ENCODE peak calls at places on chromosomes 12 and 14, in five cellular contexts. Q, J, N, E and T are unnamed samples.

GRCh38 chr14:56216631-56217379 is 98.6 kb downstream of the PELI2 start:
- DNase-seq in Q (no peak), J (peak), N (peak), E (no peak), T (no peak)

GRCh38 chr14:67003009-67003753 is 186.1 kb upstream of the GARIN2 start:
- DNase-seq in Q (no peak), J (no peak), N (no peak), E (no peak), T (no peak)

GRCh38 chr12:116299064-116299463 is 21.6 kb upstream of the MED13L start:
- DNase-seq in Q (no peak), J (no peak), N (peak), E (no peak), T (no peak)

GRCh38 chr12:104835317-104835716 is 122.8 kb downstream of the SLC41A2 start:
- DNase-seq in Q (no peak), J (no peak), N (no peak), E (no peak), T (no peak)

GRCh38 chr12:50110762-50111416 is 1.1 kb upstream of the COX14 start:
- DNase-seq in Q (peak), J (peak), N (peak), E (peak), T (no peak)

GRCh38 chr12:49750027-49750977 is 8.9 kb downstream of the TMBIM6 start:
- DNase-seq in Q (peak), J (no peak), N (peak), E (no peak), T (peak)

GRCh38 chr14:64439141-64439540 is 26.2 kb upstream of the AKAP5 start:
- DNase-seq in Q (no peak), J (no peak), N (no peak), E (no peak), T (no peak)

GRCh38 chr12:64256166-64256800 is 34.2 kb upstream of the KICS2 start:
- DNase-seq in Q (peak), J (no peak), N (peak), E (no peak), T (no peak)

GRCh38 chr12:48078901-48079300 is 27.0 kb downstream of the SENP1 start:
- DNase-seq in Q (no peak), J (no peak), N (peak), E (no peak), T (no peak)

GRCh38 chr14:53793790-53794560 is 162.7 kb downstream of the BMP4 start:
- DNase-seq in Q (peak), J (no peak), N (no peak), E (no peak), T (no peak)

GRCh38 chr12:132583736-132584135 is 26.6 kb downstream of the LRCOL1 start:
- DNase-seq in Q (no peak), J (peak), N (no peak), E (no peak), T (no peak)

GRCh38 chr14:76887196-76887595 is 61.0 kb downstream of the LRRC74A start:
- DNase-seq in Q (no peak), J (peak), N (no peak), E (no peak), T (no peak)

GRCh38 chr14:80658733-80659132 is 282.8 kb downstream of the CEP128 start:
- DNase-seq in Q (no peak), J (no peak), N (no peak), E (no peak), T (no peak)

GRCh38 chr12:18239561-18239960 is 21.8 kb upstream of the PIK3C2G start:
- DNase-seq in Q (no peak), J (no peak), N (no peak), E (no peak), T (no peak)

GRCh38 chr14:76706811-76707210 is 54.5 kb upstream of the VASH1 start:
- DNase-seq in Q (no peak), J (no peak), N (no peak), E (no peak), T (no peak)

GRCh38 chr12:108134744-108135143 is 5.7 kb downstream of the WSCD2 start:
- DNase-seq in Q (no peak), J (no peak), N (no peak), E (no peak), T (no peak)

GRCh38 chr12:46472893-46473633 is 100.5 kb upstream of the SLC38A2 start:
- DNase-seq in Q (peak), J (no peak), N (no peak), E (no peak), T (no peak)

GRCh38 chr12:30990316-30990715 is 63.8 kb downstream of the TSPAN11 start:
- DNase-seq in Q (no peak), J (no peak), N (no peak), E (no peak), T (no peak)

GRCh38 chr12:58139894-58140293 is 198.5 kb downstream of the ATP23 start:
- DNase-seq in Q (no peak), J (no peak), N (no peak), E (no peak), T (no peak)

GRCh38 chr14:96583605-96584041 is 81.4 kb downstream of the PAPOLA start:
- DNase-seq in Q (no peak), J (no peak), N (no peak), E (no peak), T (no peak)

GRCh38 chr14:103380719-103381377 is 4.4 kb upstream of the MARK3 start:
- DNase-seq in Q (no peak), J (no peak), N (peak), E (no peak), T (no peak)

GRCh38 chr12:113296557-113297213 is 38.2 kb downstream of the SLC8B1 start:
- DNase-seq in Q (no peak), J (no peak), N (no peak), E (no peak), T (no peak)

GRCh38 chr14:77023001-77023996 is 5.2 kb downstream of the IRF2BPL start:
- DNase-seq in Q (peak), J (peak), N (no peak), E (no peak), T (no peak)

GRCh38 chr12:120885521-120885920 is 18.6 kb downstream of the SPPL3 start:
- DNase-seq in Q (no peak), J (no peak), N (no peak), E (no peak), T (no peak)

GRCh38 chr12:120884644-120885043 is 19.5 kb downstream of the SPPL3 start:
- DNase-seq in Q (no peak), J (no peak), N (no peak), E (no peak), T (no peak)

GRCh38 chr12:120886194-120887018 is 17.8 kb downstream of the SPPL3 start:
- DNase-seq in Q (no peak), J (no peak), N (no peak), E (no peak), T (no peak)

GRCh38 chr12:120890963-120891362 is 13.2 kb downstream of the SPPL3 start:
- DNase-seq in Q (no peak), J (no peak), N (no peak), E (no peak), T (no peak)

GRCh38 chr12:120887253-120888043 is 16.7 kb downstream of the SPPL3 start:
- DNase-seq in Q (no peak), J (no peak), N (no peak), E (no peak), T (no peak)
- TF ChIP-seq CTCF in Q (no peak), J (no peak), N (no peak), E (no peak), T (no peak)

GRCh38 chr14:71606064-71606463 is 326.2 kb upstream of the RGS6 start:
- DNase-seq in Q (no peak), J (no peak), N (no peak), E (no peak), T (no peak)
- TF ChIP-seq CTCF in Q (no peak), J (no peak), N (no peak), E (no peak), T (no peak)

GRCh38 chr14:35383569-35384385 is 20.8 kb downstream of the NFKBIA start:
- DNase-seq in Q (no peak), J (no peak), N (no peak), E (no peak), T (no peak)

GRCh38 chr14:35386673-35387125 is 17.9 kb downstream of the NFKBIA start:
- DNase-seq in Q (no peak), J (peak), N (no peak), E (no peak), T (no peak)

GRCh38 chr14:35387209-35387608 is 17.3 kb downstream of the NFKBIA start:
- DNase-seq in Q (no peak), J (no peak), N (no peak), E (no peak), T (no peak)

GRCh38 chr14:35385042-35385839 is 19.3 kb downstream of the NFKBIA start:
- DNase-seq in Q (peak), J (peak), N (peak), E (no peak), T (no peak)

DNA sequence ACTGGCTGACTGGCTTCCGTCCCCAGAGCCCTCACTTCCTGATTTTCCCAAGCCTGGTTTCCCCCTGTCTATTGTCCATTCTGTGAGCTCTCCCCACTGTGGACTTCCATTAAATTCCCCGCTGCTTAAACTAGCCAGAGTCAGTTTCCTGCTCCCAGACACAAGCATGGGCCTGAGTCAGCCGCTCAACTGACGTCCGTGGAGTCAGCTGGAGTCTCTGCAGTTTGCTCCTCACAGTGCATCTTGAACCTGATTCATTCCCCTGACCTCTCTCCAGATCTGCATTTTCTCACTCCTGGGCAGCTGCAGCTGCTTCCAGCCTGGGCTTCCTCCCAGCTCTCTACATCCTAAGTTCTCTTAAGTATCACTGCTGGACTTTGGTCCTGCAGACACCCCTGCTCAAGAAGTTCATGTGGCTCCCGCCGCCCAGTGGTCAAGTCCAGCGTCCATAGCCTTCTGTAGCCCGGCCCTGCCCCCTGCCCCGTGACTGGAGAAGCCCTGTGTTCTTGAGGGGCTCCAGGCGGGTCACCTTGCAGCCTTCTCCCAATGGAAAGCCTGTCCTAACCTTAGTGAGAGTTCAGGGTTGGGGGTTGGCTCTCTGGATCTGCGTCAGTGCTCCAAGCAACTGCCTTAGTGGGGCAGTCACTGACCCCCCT is 20.0 kb downstream of the NFKBIA start:
- DNase-seq in Q (peak), J (peak), N (no peak), E (no peak), T (no peak)
- TF ChIP-seq CTCF in Q (no peak), J (no peak), N (no peak), E (no peak), T (no peak)

GRCh38 chr12:130017571-130018449 is 114.0 kb upstream of the TMEM132D start:
- DNase-seq in Q (no peak), J (peak), N (no peak), E (no peak), T (no peak)
- TF ChIP-seq CTCF in Q (no peak), J (no peak), N (no peak), E (no peak), T (no peak)

GRCh38 chr12:13404631-13405473 is 208.3 kb downstream of the EMP1 start:
- DNase-seq in Q (no peak), J (no peak), N (no peak), E (no peak), T (no peak)
- TF ChIP-seq CTCF in Q (no peak), J (no peak), N (no peak), E (no peak), T (no peak)

GRCh38 chr12:3261782-3262359 is 184.7 kb downstream of the TSPAN9 start:
- DNase-seq in Q (no peak), J (no peak), N (no peak), E (no peak), T (no peak)
- TF ChIP-seq CTCF in Q (no peak), J (no peak), N (no peak), E (no peak), T (no peak)

DNA sequence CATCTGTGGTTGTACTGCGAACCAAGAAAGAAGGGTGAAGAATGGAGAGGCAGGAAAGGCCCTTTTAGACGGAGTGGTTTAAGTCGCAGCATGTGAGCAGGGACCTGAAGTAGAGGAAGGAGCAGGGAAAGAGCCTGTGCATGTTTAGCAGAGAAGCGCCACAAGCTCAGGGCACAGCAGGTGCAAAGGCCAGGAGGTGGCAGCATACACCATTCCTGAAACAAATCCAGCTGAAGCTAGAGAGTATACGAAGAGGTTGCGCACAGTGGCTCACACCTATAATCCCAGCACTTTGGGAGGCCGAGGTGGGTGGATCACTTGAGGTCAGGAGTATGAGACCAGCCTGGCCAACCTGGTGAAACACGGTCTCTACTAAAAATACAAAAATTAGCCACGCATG is 49.9 kb downstream of the HELB start:
- DNase-seq in Q (peak), J (peak), N (peak), E (no peak), T (peak)
- TF ChIP-seq CTCF in Q (peak), J (no peak), N (peak), E (peak), T (no peak)

GRCh38 chr12:54201001-54201794 is 12.4 kb upstream of the SMUG1 start:
- DNase-seq in Q (peak), J (peak), N (peak), E (peak), T (peak)
- TF ChIP-seq CTCF in Q (peak), J (peak), N (peak), E (peak), T (peak)

DNA sequence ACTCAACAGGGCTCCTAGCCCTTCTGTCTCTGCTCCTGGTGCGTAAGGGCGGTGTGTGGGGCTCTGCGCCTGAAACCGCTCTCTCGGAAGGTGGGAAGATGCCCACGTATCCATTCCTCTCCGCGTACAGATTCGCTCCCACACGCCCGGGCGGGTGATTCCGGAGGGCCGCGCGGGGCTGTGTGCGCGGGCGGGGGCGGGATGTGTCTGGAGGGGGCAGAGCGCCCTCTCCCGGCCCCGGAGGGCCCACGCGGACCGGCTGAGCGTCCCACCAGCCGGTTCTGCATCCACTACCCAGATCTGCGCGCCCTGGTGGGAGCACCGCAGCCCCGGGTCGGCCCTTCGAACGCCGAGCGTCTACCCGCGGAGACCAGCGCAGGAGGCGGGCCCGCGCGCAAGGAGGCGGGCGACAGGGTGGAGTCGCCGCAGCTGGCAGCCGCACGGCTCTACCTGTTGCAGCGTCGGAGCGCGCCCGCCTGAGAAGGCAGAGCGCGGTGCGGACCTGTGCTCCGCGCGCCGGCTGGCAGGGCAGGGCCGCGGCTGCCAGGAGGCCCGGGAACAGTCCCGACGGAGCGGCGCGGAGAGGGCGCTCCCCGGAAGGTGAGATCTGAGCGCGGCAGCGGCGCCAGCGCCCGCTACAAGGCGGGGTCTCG is 1.4 kb upstream of the KCNK13 start:
- DNase-seq in Q (peak), J (peak), N (peak), E (no peak), T (peak)
- TF ChIP-seq CTCF in Q (peak), J (peak), N (peak), E (no peak), T (peak)